ENCODE peak calls at places on chromosomes 1 and 21, in seven cellular contexts. B is left ventricle myocardium inferior, A is thoracic aorta, K is tibial artery, N is right atrium auricular region, P is psoas muscle, D is cardiac muscle cell. X is an unnamed sample.

GRCh38 chr21:35578831-35579470 is 481.4 kb downstream of the SETD4 start:
- DNase-seq in B (no peak), N (no peak), A (no peak), D (no peak), P (no peak), K (no peak), X (no peak)

GRCh38 chr1:67213164-67213563 is 46.9 kb downstream of the IL23R start:
- DNase-seq in B (no peak), D (peak; percentile 49), N (no peak), A (no peak), K (no peak), P (no peak), X (no peak)

GRCh38 chr1:108585343-108585742 is 25.4 kb downstream of the EEIG2 start:
- DNase-seq in A (no peak), P (no peak), N (no peak), K (no peak), D (no peak), B (no peak), X (no peak)

GRCh38 chr1:46053734-46054133 is 78.7 kb downstream of the PIK3R3 start:
- DNase-seq in A (no peak), K (no peak), B (no peak), D (no peak), N (no peak), P (no peak), X (no peak)

GRCh38 chr1:183215936-183216335 is 29.9 kb downstream of the LAMC2 start:
- DNase-seq in D (no peak), K (no peak), N (no peak), P (no peak), B (no peak), A (no peak), X (no peak)

GRCh38 chr1:156421939-156422601 is 53.1 kb downstream of the RHBG start:
- DNase-seq in K (no peak), A (no peak), D (no peak), P (no peak), N (no peak), B (no peak), X (no peak)

GRCh38 chr1:38083541-38083940 is 36.9 kb upstream of the POU3F1 start:
- DNase-seq in P (no peak), K (no peak), N (no peak), B (no peak), A (no peak), D (no peak), X (no peak)

GRCh38 chr1:51264470-51264869 is 28.4 kb downstream of the RNF11 start:
- DNase-seq in B (no peak), D (no peak), P (no peak), A (no peak), K (no peak), N (no peak), X (no peak)

GRCh38 chr1:20753589-20753988 is 21.1 kb upstream of the SH2D5 start:
- DNase-seq in D (no peak), P (no peak), N (no peak), B (no peak), A (no peak), K (no peak), X (no peak)

GRCh38 chr21:38766987-38767722 is 38.6 kb upstream of the ETS2 start:
- DNase-seq in B (no peak), P (no peak), K (no peak), N (peak; percentile 47), A (no peak), D (no peak), X (no peak)

GRCh38 chr1:223023863-223024262 is 119.2 kb downstream of the TLR5 start:
- DNase-seq in A (no peak), D (no peak), K (no peak), N (no peak), P (no peak), B (no peak), X (no peak)

GRCh38 chr1:6352138-6352563 is 41.4 kb downstream of the ACOT7 start:
- DNase-seq in N (no peak), P (no peak), D (no peak), K (no peak), A (no peak), B (no peak), X (no peak)

GRCh38 chr1:94081566-94082344 is 39.2 kb downstream of the ABCA4 start:
- DNase-seq in D (no peak), P (no peak), K (no peak), B (no peak), A (no peak), N (no peak), X (no peak)

GRCh38 chr1:121483961-121484424 is 299.2 kb downstream of the SRGAP2C start:
- DNase-seq in N (no peak), D (no peak), B (no peak), K (no peak), A (no peak), P (no peak), X (no peak)

GRCh38 chr1:54378884-54379445 is 27.2 kb downstream of the SSBP3 start:
- DNase-seq in K (no peak), N (no peak), A (no peak), D (no peak), B (no peak), P (no peak), X (no peak)

GRCh38 chr1:36530261-36530660 is 47.5 kb upstream of the CSF3R start:
- DNase-seq in P (no peak), B (no peak), K (no peak), D (no peak), A (no peak), N (no peak), X (no peak)

GRCh38 chr1:27971674-27972073 is 11.9 kb downstream of the XKR8 start:
- DNase-seq in D (peak; percentile 28), A (no peak), K (no peak), N (no peak), P (no peak), B (no peak), X (no peak)

GRCh38 chr1:228811655-228812315 is 76.5 kb downstream of the RHOU start:
- DNase-seq in B (no peak), P (no peak), K (no peak), A (no peak), N (no peak), D (no peak), X (no peak)

GRCh38 chr1:154974086-154974807 is at the start of gene CKS1B:
- DNase-seq in D (peak; percentile 100), P (peak; percentile 98), K (peak; percentile 98), B (peak; percentile 94), N (peak; percentile 100), A (peak; percentile 95), X (peak; percentile 98)

GRCh38 chr1:185017338-185017737 is 28.0 kb upstream of the RNF2 start:
- DNase-seq in P (no peak), D (no peak), K (no peak), A (no peak), N (no peak), B (no peak), X (no peak)

GRCh38 chr1:154334647-154335350 is 9.5 kb downstream of the ATP8B2 start:
- DNase-seq in N (peak; percentile 89), K (peak; percentile 90), B (peak; percentile 84), P (peak; percentile 91), D (peak; percentile 93), A (peak; percentile 81), X (peak; percentile 93)

DNA sequence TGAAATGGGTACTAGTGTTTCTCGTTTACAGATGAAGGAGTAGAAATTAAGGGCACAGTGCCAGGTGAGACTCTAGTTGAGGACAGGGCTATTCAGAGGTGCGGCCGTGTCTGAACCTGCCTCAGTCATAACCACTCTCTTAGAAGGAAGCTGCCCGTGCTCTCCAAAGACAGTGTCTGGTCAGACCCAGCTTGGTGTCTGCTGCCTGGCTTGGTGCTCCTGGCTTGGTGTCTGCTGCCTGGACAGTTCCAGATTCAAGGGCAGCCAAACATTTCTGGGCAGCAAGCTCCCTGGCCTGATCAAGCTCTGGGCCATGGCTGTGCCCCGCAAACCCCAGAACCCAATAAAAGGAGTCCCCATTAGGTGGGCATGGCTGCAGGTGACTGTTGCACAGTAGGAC is 27.8 kb downstream of the NEK2 start:
- DNase-seq in N (no peak), A (no peak), K (no peak), D (no peak), P (no peak), B (no peak), X (no peak)
- H3K27ac ChIP-seq in N (no peak overlapping the region), A (no peak overlapping the region), K (no peak overlapping the region), D (no peak overlapping the region), P (no peak overlapping the region), B (peak overlapping the region; percentile 6), X (no peak overlapping the region)

DNA sequence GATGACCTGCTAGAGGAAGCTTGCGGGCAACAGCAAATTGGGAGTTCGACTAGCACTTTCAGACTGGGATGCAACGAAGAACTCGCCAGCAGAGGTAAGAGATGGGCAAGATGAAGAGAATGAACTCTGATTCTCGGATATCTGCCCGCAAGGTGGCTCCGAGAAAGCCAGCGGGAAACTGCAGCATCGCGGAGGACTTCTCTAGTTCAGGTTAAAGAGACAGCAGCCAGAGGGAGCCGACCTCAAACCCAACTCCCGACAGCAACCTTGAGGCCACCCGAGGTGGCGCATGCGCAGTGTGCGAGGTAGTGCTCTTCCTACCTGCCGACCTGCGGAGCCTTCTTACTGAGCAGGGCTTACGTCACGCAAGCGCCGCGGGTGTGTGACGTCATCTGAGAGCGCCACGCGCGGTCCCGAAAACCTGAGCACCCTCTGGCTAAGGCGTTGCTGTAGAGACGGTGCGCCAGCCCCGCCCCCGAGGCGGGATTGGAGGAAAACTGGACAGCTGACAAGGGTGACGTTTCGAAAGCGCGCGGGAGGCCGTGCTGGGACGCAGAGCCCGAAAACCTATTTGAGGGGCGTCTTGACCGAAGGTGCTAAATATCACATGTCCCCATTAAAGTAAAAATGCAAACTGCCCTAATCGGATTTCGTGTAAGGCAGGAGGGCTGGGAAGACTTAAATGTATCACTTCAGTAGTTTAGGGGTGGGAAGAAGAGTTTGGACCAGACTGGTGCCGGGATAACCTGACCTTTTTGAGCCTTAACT is 110.5 kb upstream of the SLC25A33 start:
- DNase-seq in K (peak; percentile 99), P (peak; percentile 99), N (peak; percentile 100), B (peak; percentile 99), D (peak; percentile 98), A (peak; percentile 95), X (peak; percentile 99)
- TF ChIP-seq CTCF in K (peak; percentile 29), P (no peak), N (peak; percentile 48), B (peak; percentile 33), D (no peak), A (no peak), X (no peak)

GRCh38 chr1:22522221-22522743 is 41.0 kb upstream of the EPHA8 start:
- DNase-seq in B (no peak), P (no peak), D (no peak), A (no peak), N (no peak), K (no peak), X (no peak)
- H3K36me3 ChIP-seq in B (peaks cover 97% of the 10 kb centered on the region), P (peaks cover 98% of the 10 kb centered on the region), D (peaks cover 21% of the 10 kb centered on the region), A (peaks cover 84% of the 10 kb centered on the region), N (peaks cover 88% of the 10 kb centered on the region), K (peaks cover 76% of the 10 kb centered on the region), X (no peaks in the 10 kb centered on the region)

GRCh38 chr1:160647329-160647720 is 481 bp upstream of the SLAMF1 start:
- DNase-seq in A (no peak), B (no peak), D (no peak), P (no peak), K (no peak), N (no peak), X (no peak)

GRCh38 chr1:160645386-160646063 is 1.3 kb downstream of the SLAMF1 start:
- DNase-seq in K (no peak), A (no peak), D (no peak), B (no peak), P (no peak), N (no peak), X (no peak)

GRCh38 chr1:160646192-160646591 is 652 bp downstream of the SLAMF1 start:
- DNase-seq in N (no peak), P (no peak), D (no peak), B (no peak), K (no peak), A (no peak), X (no peak)

GRCh38 chr1:160644399-160644798 is 2.4 kb downstream of the SLAMF1 start:
- DNase-seq in P (no peak), A (no peak), K (no peak), N (no peak), B (no peak), D (no peak), X (no peak)

GRCh38 chr1:160646711-160647328 is at the start of gene SLAMF1:
- DNase-seq in N (no peak), D (no peak), A (no peak), P (no peak), K (no peak), B (no peak), X (no peak)
- H3K27ac ChIP-seq in N (no peak within 1 kb of the TSS), D (no peak within 1 kb of the TSS), A (no peak within 1 kb of the TSS), P (no peak within 1 kb of the TSS), K (no peak within 1 kb of the TSS), B (no peak within 1 kb of the TSS), X (peak within 1 kb of the TSS; percentile 65)